ENCODE peak calls at places on chromosomes 1 and 21, in seven cellular contexts. One of them, this sample, is unnamed.
A peak's percentile ranks its signal among the peaks of the same experiment; 100 is the strongest.

GRCh38 chr1:19735419-19736127 is 64.1 kb downstream of the TMCO4 start:
- DNase-seq in GM12878: no peak
- DNase-seq in transverse colon: peak; percentile 29
- DNase-seq in K562: no peak
- DNase-seq in SK-N-SH: no peak
- DNase-seq in esophagus muscularis mucosa: peak; percentile 94
- DNase-seq in stomach: no peak
- DNase-seq in this sample: peak; percentile 93

GRCh38 chr1:226064168-226064815 is 1.8 kb downstream of the H3-3A start:
- DNase-seq in K562: no peak
- DNase-seq in GM12878: no peak
- DNase-seq in SK-N-SH: no peak
- DNase-seq in transverse colon: no peak
- DNase-seq in stomach: peak; percentile 36
- DNase-seq in esophagus muscularis mucosa: no peak
- DNase-seq in this sample: no peak

GRCh38 chr1:159441360-159441759 is 1.8 kb downstream of the OR10J1 start:
- DNase-seq in stomach: no peak
- DNase-seq in transverse colon: no peak
- DNase-seq in GM12878: no peak
- DNase-seq in K562: no peak
- DNase-seq in SK-N-SH: no peak
- DNase-seq in esophagus muscularis mucosa: no peak
- DNase-seq in this sample: no peak

GRCh38 chr1:40036574-40036973 is 4.0 kb upstream of the CAP1 start:
- DNase-seq in K562: peak; percentile 91
- DNase-seq in esophagus muscularis mucosa: no peak
- DNase-seq in stomach: peak; percentile 44
- DNase-seq in GM12878: no peak
- DNase-seq in SK-N-SH: peak; percentile 27
- DNase-seq in transverse colon: peak; percentile 53
- DNase-seq in this sample: peak; percentile 91

GRCh38 chr21:32702702-32703101 is 25.1 kb downstream of the SYNJ1 start:
- DNase-seq in K562: peak; percentile 13
- DNase-seq in stomach: no peak
- DNase-seq in transverse colon: no peak
- DNase-seq in SK-N-SH: no peak
- DNase-seq in esophagus muscularis mucosa: no peak
- DNase-seq in GM12878: no peak
- DNase-seq in this sample: no peak

GRCh38 chr1:235998812-235999211 is 66.1 kb downstream of the NID1 start:
- DNase-seq in GM12878: peak; percentile 74
- DNase-seq in SK-N-SH: no peak
- DNase-seq in esophagus muscularis mucosa: no peak
- DNase-seq in transverse colon: no peak
- DNase-seq in K562: no peak
- DNase-seq in stomach: no peak
- DNase-seq in this sample: no peak

GRCh38 chr1:28269529-28269928 is 10.2 kb downstream of the SESN2 start:
- DNase-seq in GM12878: no peak
- DNase-seq in stomach: no peak
- DNase-seq in K562: no peak
- DNase-seq in transverse colon: no peak
- DNase-seq in esophagus muscularis mucosa: no peak
- DNase-seq in SK-N-SH: no peak
- DNase-seq in this sample: no peak

GRCh38 chr1:100708476-100709062 is 11.0 kb upstream of the VCAM1 start:
- DNase-seq in SK-N-SH: no peak
- DNase-seq in esophagus muscularis mucosa: no peak
- DNase-seq in GM12878: no peak
- DNase-seq in stomach: no peak
- DNase-seq in transverse colon: no peak
- DNase-seq in K562: no peak
- DNase-seq in this sample: no peak

GRCh38 chr1:231202125-231202633 is 38.8 kb upstream of the GNPAT start:
- DNase-seq in SK-N-SH: no peak
- DNase-seq in GM12878: no peak
- DNase-seq in esophagus muscularis mucosa: no peak
- DNase-seq in K562: peak; percentile 89
- DNase-seq in transverse colon: no peak
- DNase-seq in stomach: no peak
- DNase-seq in this sample: no peak

GRCh38 chr1:201489656-201490261 is 17.2 kb downstream of the CSRP1 start:
- DNase-seq in transverse colon: no peak
- DNase-seq in K562: no peak
- DNase-seq in GM12878: no peak
- DNase-seq in stomach: no peak
- DNase-seq in esophagus muscularis mucosa: no peak
- DNase-seq in SK-N-SH: no peak
- DNase-seq in this sample: no peak

GRCh38 chr1:173580081-173580480 is 22.8 kb downstream of the SLC9C2 start:
- DNase-seq in esophagus muscularis mucosa: no peak
- DNase-seq in GM12878: no peak
- DNase-seq in SK-N-SH: no peak
- DNase-seq in stomach: no peak
- DNase-seq in K562: peak; percentile 36
- DNase-seq in transverse colon: no peak
- DNase-seq in this sample: no peak

GRCh38 chr1:26694597-26695416 is 1.0 kb upstream of the ARID1A start:
- DNase-seq in K562: peak; percentile 55
- DNase-seq in SK-N-SH: no peak
- DNase-seq in GM12878: peak; percentile 50
- DNase-seq in esophagus muscularis mucosa: no peak
- DNase-seq in transverse colon: peak; percentile 20
- DNase-seq in stomach: no peak
- DNase-seq in this sample: no peak

GRCh38 chr1:230167419-230167852 is 100.4 kb downstream of the GALNT2 start:
- DNase-seq in SK-N-SH: peak; percentile 79
- DNase-seq in GM12878: peak; percentile 54
- DNase-seq in stomach: no peak
- DNase-seq in esophagus muscularis mucosa: no peak
- DNase-seq in K562: peak; percentile 84
- DNase-seq in transverse colon: no peak
- DNase-seq in this sample: peak; percentile 60

GRCh38 chr1:205229399-205229861 is 1.7 kb downstream of the TMCC2 start:
- DNase-seq in K562: peak; percentile 87
- DNase-seq in SK-N-SH: peak; percentile 91
- DNase-seq in transverse colon: peak; percentile 66
- DNase-seq in esophagus muscularis mucosa: no peak
- DNase-seq in GM12878: no peak
- DNase-seq in stomach: peak; percentile 57
- DNase-seq in this sample: peak; percentile 86
- TF ChIP-seq POLR2AphosphoS5 in K562: no peak
- TF ChIP-seq POLR2AphosphoS5 in SK-N-SH: no peak
- TF ChIP-seq POLR2AphosphoS5 in transverse colon: no peak
- TF ChIP-seq POLR2AphosphoS5 in esophagus muscularis mucosa: no peak
- TF ChIP-seq POLR2AphosphoS5 in GM12878: no peak
- TF ChIP-seq POLR2AphosphoS5 in stomach: no peak
- TF ChIP-seq POLR2AphosphoS5 in this sample: no peak

GRCh38 chr1:240171907-240172306 is 80.2 kb downstream of the FMN2 start:
- DNase-seq in K562: no peak
- DNase-seq in esophagus muscularis mucosa: no peak
- DNase-seq in SK-N-SH: no peak
- DNase-seq in transverse colon: no peak
- DNase-seq in stomach: no peak
- DNase-seq in GM12878: no peak
- DNase-seq in this sample: no peak
- TF ChIP-seq EP300 in K562: no peak
- TF ChIP-seq EP300 in esophagus muscularis mucosa: no peak
- TF ChIP-seq EP300 in SK-N-SH: no peak
- TF ChIP-seq EP300 in transverse colon: no peak
- TF ChIP-seq EP300 in stomach: no peak
- TF ChIP-seq EP300 in GM12878: no peak
- TF ChIP-seq EP300 in this sample: no peak

DNA sequence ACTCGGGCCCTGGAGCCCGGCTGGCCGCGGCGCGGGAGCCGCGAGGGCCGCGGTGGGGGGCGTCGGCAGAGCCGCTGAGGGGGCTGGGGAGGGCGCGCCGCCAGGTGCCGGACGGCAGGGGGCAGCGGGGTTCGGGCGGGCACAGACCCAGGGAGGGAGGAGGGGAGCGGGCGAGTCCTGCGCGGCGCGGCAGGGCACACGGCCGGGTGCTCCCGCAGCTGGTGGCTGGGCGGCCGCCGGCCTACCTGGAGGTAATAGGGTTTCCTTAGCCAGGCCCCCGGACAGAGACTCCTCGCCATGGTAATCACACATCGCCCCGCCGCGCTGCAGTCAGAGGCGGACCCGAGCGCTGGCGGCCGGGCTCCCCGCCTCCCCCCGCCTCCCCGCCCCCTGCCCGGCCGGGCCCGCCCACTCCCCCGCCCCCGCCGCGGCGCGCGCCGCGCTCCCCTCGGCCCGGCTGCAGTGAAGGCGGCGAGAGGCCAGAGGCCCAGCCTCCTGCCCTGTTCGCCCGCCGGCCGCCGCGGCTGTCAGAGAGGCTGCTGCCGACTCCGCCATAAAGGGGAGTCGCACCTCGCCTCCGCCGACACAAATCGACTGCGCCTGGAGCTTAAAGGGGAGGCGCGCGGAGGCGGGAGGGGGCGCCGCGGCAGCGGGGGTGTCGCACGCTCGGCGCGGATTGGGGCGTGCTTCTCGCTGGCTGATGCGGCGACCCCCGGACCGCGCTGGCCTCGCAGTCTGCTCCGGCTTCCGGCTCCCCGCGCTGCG is at the start of gene DIPK1A:
- DNase-seq in GM12878: no peak
- DNase-seq in esophagus muscularis mucosa: no peak
- DNase-seq in transverse colon: peak; percentile 82
- DNase-seq in SK-N-SH: peak; percentile 97
- DNase-seq in stomach: peak; percentile 81
- DNase-seq in K562: peak; percentile 75
- DNase-seq in this sample: peak; percentile 89
- TF ChIP-seq POLR2AphosphoS5 in GM12878: peak; percentile 27
- TF ChIP-seq POLR2AphosphoS5 in esophagus muscularis mucosa: peak; percentile 80
- TF ChIP-seq POLR2AphosphoS5 in transverse colon: peak; percentile 64
- TF ChIP-seq POLR2AphosphoS5 in SK-N-SH: peak; percentile 54
- TF ChIP-seq POLR2AphosphoS5 in stomach: peak; percentile 36
- TF ChIP-seq POLR2AphosphoS5 in K562: peak; percentile 61
- TF ChIP-seq POLR2AphosphoS5 in this sample: peak; percentile 86

GRCh38 chr1:68973459-68974244 is 476.8 kb upstream of the DEPDC1 start:
- DNase-seq in esophagus muscularis mucosa: no peak
- DNase-seq in GM12878: no peak
- DNase-seq in transverse colon: no peak
- DNase-seq in K562: no peak
- DNase-seq in stomach: no peak
- DNase-seq in SK-N-SH: no peak
- DNase-seq in this sample: no peak

GRCh38 chr1:68974447-68974846 is 477.6 kb upstream of the DEPDC1 start:
- DNase-seq in SK-N-SH: no peak
- DNase-seq in esophagus muscularis mucosa: no peak
- DNase-seq in transverse colon: no peak
- DNase-seq in stomach: no peak
- DNase-seq in GM12878: no peak
- DNase-seq in K562: no peak
- DNase-seq in this sample: no peak

GRCh38 chr1:68979891-68980290 is 483.0 kb upstream of the DEPDC1 start:
- DNase-seq in stomach: no peak
- DNase-seq in K562: no peak
- DNase-seq in GM12878: no peak
- DNase-seq in SK-N-SH: no peak
- DNase-seq in transverse colon: no peak
- DNase-seq in esophagus muscularis mucosa: no peak
- DNase-seq in this sample: no peak

GRCh38 chr1:68975534-68975933 is 478.7 kb upstream of the DEPDC1 start:
- DNase-seq in GM12878: no peak
- DNase-seq in K562: no peak
- DNase-seq in transverse colon: no peak
- DNase-seq in esophagus muscularis mucosa: no peak
- DNase-seq in stomach: no peak
- DNase-seq in SK-N-SH: peak; percentile 19
- DNase-seq in this sample: no peak

GRCh38 chr1:68977211-68977610 is 480.3 kb upstream of the DEPDC1 start:
- DNase-seq in stomach: no peak
- DNase-seq in SK-N-SH: no peak
- DNase-seq in GM12878: no peak
- DNase-seq in transverse colon: no peak
- DNase-seq in esophagus muscularis mucosa: no peak
- DNase-seq in K562: no peak
- DNase-seq in this sample: no peak
- TF ChIP-seq EP300 in stomach: no peak
- TF ChIP-seq EP300 in SK-N-SH: no peak
- TF ChIP-seq EP300 in GM12878: no peak
- TF ChIP-seq EP300 in transverse colon: no peak
- TF ChIP-seq EP300 in esophagus muscularis mucosa: no peak
- TF ChIP-seq EP300 in K562: no peak
- TF ChIP-seq EP300 in this sample: no peak

DNA sequence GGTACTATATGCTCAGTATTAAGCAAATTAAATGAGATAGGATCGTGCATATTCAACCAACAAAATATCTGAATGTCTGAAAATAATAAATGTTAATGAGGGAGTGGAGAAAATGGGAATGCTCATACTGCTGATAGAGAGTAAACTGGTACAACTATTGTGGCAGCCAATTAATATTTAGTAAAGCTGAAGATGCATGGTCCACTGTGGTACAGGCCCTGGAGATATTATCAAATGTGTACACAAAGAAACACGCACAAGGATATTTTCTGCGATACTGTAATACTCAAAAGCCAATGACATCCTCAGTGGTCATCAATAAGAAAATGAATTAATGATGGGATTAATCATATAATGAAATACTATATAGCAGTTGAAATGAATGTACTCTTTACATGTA is 25.1 kb downstream of the MRPL39 start:
- DNase-seq in stomach: no peak
- DNase-seq in GM12878: no peak
- DNase-seq in esophagus muscularis mucosa: no peak
- DNase-seq in SK-N-SH: no peak
- DNase-seq in K562: no peak
- DNase-seq in transverse colon: no peak
- DNase-seq in this sample: no peak
- TF ChIP-seq POLR2AphosphoS5 in stomach: no peak
- TF ChIP-seq POLR2AphosphoS5 in GM12878: no peak
- TF ChIP-seq POLR2AphosphoS5 in esophagus muscularis mucosa: no peak
- TF ChIP-seq POLR2AphosphoS5 in SK-N-SH: no peak
- TF ChIP-seq POLR2AphosphoS5 in K562: no peak
- TF ChIP-seq POLR2AphosphoS5 in transverse colon: no peak
- TF ChIP-seq POLR2AphosphoS5 in this sample: no peak

GRCh38 chr1:3900150-3900968 is at the start of gene C1orf174:
- DNase-seq in stomach: peak; percentile 95
- DNase-seq in transverse colon: peak; percentile 96
- DNase-seq in K562: peak; percentile 98
- DNase-seq in GM12878: peak; percentile 94
- DNase-seq in SK-N-SH: peak; percentile 97
- DNase-seq in esophagus muscularis mucosa: peak; percentile 99
- DNase-seq in this sample: peak; percentile 99
- TF ChIP-seq EP300 in stomach: no peak
- TF ChIP-seq EP300 in transverse colon: no peak
- TF ChIP-seq EP300 in K562: peak; percentile 23
- TF ChIP-seq EP300 in GM12878: no peak
- TF ChIP-seq EP300 in SK-N-SH: no peak
- TF ChIP-seq EP300 in esophagus muscularis mucosa: no peak
- TF ChIP-seq EP300 in this sample: no peak